ENCODE peak calls at places on chromosomes 1 and 21, in six cellular contexts. V, M, U, K, W and O are unnamed samples.

GRCh38 chr1:100581096-100581705 is 43.3 kb downstream of the GPR88 start:
- DNase-seq in V (no peak), M (no peak), U (no peak), K (no peak), W (no peak), O (no peak)

GRCh38 chr1:115088871-115089442 is 346 bp downstream of the TSPAN2 start:
- DNase-seq in V (no peak), M (no peak), U (no peak), K (no peak), W (no peak), O (no peak)

GRCh38 chr1:201461783-201462441 is 7.1 kb downstream of the PHLDA3 start:
- DNase-seq in V (peak), M (peak), U (peak), K (peak), W (peak), O (peak)

GRCh38 chr1:28926629-28927441 is 12.5 kb downstream of the EPB41 start:
- DNase-seq in V (no peak), M (no peak), U (peak), K (peak), W (no peak), O (no peak)

GRCh38 chr1:1799716-1800115 is 21.4 kb upstream of the NADK start:
- DNase-seq in V (no peak), M (no peak), U (no peak), K (no peak), W (no peak), O (no peak)

GRCh38 chr1:70071597-70071996 is 133.8 kb downstream of the LRRC40 start:
- DNase-seq in V (no peak), M (peak), U (peak), K (peak), W (no peak), O (no peak)

GRCh38 chr1:166730299-166730888 is 108.9 kb upstream of the POGK start:
- DNase-seq in V (no peak), M (no peak), U (no peak), K (no peak), W (peak), O (no peak)

GRCh38 chr1:211068976-211069375 is 65.0 kb downstream of the KCNH1 start:
- DNase-seq in V (no peak), M (no peak), U (no peak), K (no peak), W (no peak), O (no peak)

GRCh38 chr1:157021688-157022087 is 23.9 kb downstream of the ARHGEF11 start:
- DNase-seq in V (no peak), M (no peak), U (no peak), K (no peak), W (no peak), O (no peak)

GRCh38 chr1:3904006-3904842 is 4.2 kb upstream of the C1orf174 start:
- DNase-seq in V (no peak), M (no peak), U (no peak), K (no peak), W (no peak), O (no peak)

GRCh38 chr21:43864806-43865470 is at the start of gene AGPAT3:
- DNase-seq in V (no peak), M (no peak), U (no peak), K (no peak), W (no peak), O (no peak)

GRCh38 chr1:150141452-150141851 is 8.3 kb upstream of the PLEKHO1 start:
- DNase-seq in V (no peak), M (no peak), U (no peak), K (no peak), W (no peak), O (no peak)

GRCh38 chr1:151540982-151541377 is 871 bp downstream of the TUFT1 start:
- DNase-seq in V (no peak), M (no peak), U (no peak), K (no peak), W (no peak), O (no peak)

GRCh38 chr1:12276225-12276624 is 46.4 kb downstream of the VPS13D start:
- DNase-seq in V (no peak), M (peak), U (peak), K (peak), W (peak), O (no peak)

GRCh38 chr1:212121772-212122171 is 86.2 kb downstream of the DTL start:
- DNase-seq in V (no peak), M (no peak), U (no peak), K (no peak), W (no peak), O (no peak)

GRCh38 chr1:70685300-70686286 is 274.5 kb downstream of the CTH start:
- DNase-seq in V (peak), M (peak), U (peak), K (peak), W (peak), O (peak)

GRCh38 chr1:214423045-214423444 is 128.4 kb downstream of the PTPN14 start:
- DNase-seq in V (no peak), M (no peak), U (no peak), K (no peak), W (no peak), O (no peak)

GRCh38 chr1:225840223-225840610 is 30.3 kb downstream of the EPHX1 start:
- DNase-seq in V (no peak), M (no peak), U (no peak), K (no peak), W (no peak), O (no peak)

GRCh38 chr1:63350320-63350719 is 17.1 kb upstream of the ALG6 start:
- DNase-seq in V (no peak), M (no peak), U (no peak), K (no peak), W (no peak), O (no peak)

GRCh38 chr1:20211511-20211931 is 25.2 kb upstream of the PLA2G2C start:
- DNase-seq in V (no peak), M (peak), U (no peak), K (peak), W (peak), O (peak)

GRCh38 chr1:40625076-40625475 is 40.4 kb downstream of the RIMS3 start:
- DNase-seq in V (peak), M (no peak), U (peak), K (peak), W (peak), O (no peak)

GRCh38 chr1:55775007-55775406 is 559.8 kb upstream of the USP24 start:
- DNase-seq in V (no peak), M (no peak), U (no peak), K (no peak), W (no peak), O (no peak)

GRCh38 chr1:43143441-43143888 is 28.6 kb downstream of the EBNA1BP2 start:
- DNase-seq in V (no peak), M (no peak), U (peak), K (no peak), W (peak), O (no peak)

GRCh38 chr1:218304281-218305039 is 19.4 kb downstream of the RRP15 start:
- DNase-seq in V (peak), M (peak), U (peak), K (no peak), W (no peak), O (no peak)

GRCh38 chr1:3188150-3188971 is 119.4 kb downstream of the PRDM16 start:
- DNase-seq in V (no peak), M (no peak), U (no peak), K (peak), W (no peak), O (no peak)

GRCh38 chr1:150176593-150176992 is 26.9 kb downstream of the PLEKHO1 start:
- DNase-seq in V (no peak), M (peak), U (no peak), K (no peak), W (no peak), O (no peak)

GRCh38 chr1:2135425-2135824 is 59.1 kb downstream of the FAAP20 start:
- DNase-seq in V (peak), M (peak), U (peak), K (peak), W (peak), O (peak)

GRCh38 chr1:230091473-230092231 is 24.6 kb downstream of the GALNT2 start:
- DNase-seq in V (no peak), M (no peak), U (no peak), K (no peak), W (peak), O (no peak)

GRCh38 chr1:78718566-78718965 is 68.9 kb downstream of the IFI44 start:
- DNase-seq in V (no peak), M (no peak), U (no peak), K (no peak), W (no peak), O (no peak)

GRCh38 chr1:207803678-207804077 is 51.8 kb downstream of the CD46 start:
- DNase-seq in V (no peak), M (no peak), U (no peak), K (no peak), W (no peak), O (no peak)

GRCh38 chr1:101409102-101409501 is 172.3 kb downstream of the S1PR1 start:
- DNase-seq in V (no peak), M (no peak), U (no peak), K (no peak), W (no peak), O (no peak)

GRCh38 chr1:156839426-156840109 is 19.3 kb downstream of the INSRR start:
- DNase-seq in V (no peak), M (no peak), U (no peak), K (no peak), W (no peak), O (no peak)

GRCh38 chr1:111948209-111949131 is 41.0 kb downstream of the KCND3 start:
- DNase-seq in V (no peak), M (no peak), U (peak), K (peak), W (peak), O (no peak)

GRCh38 chr1:186858923-186859322 is 30.2 kb downstream of the PLA2G4A start:
- DNase-seq in V (no peak), M (no peak), U (no peak), K (no peak), W (peak), O (no peak)

GRCh38 chr21:38488640-38489282 is 9.5 kb downstream of the ERG start:
- DNase-seq in V (no peak), M (no peak), U (no peak), K (no peak), W (peak), O (no peak)

GRCh38 chr21:44833663-44834062 is 15.8 kb upstream of the SUMO3 start:
- DNase-seq in V (no peak), M (no peak), U (no peak), K (no peak), W (no peak), O (no peak)

GRCh38 chr21:29604096-29604495 is 305.4 kb downstream of the BACH1 start:
- DNase-seq in V (no peak), M (no peak), U (no peak), K (no peak), W (no peak), O (no peak)

GRCh38 chr1:201059871-201060555 is 36.5 kb upstream of the KIF21B start:
- DNase-seq in V (no peak), M (no peak), U (peak), K (no peak), W (no peak), O (no peak)

GRCh38 chr1:158961178-158961577 is 29.8 kb downstream of the PYHIN1 start:
- DNase-seq in V (no peak), M (no peak), U (no peak), K (no peak), W (peak), O (no peak)

GRCh38 chr1:33753087-33753856 is 110.6 kb upstream of the HMGB4 start:
- DNase-seq in V (no peak), M (no peak), U (no peak), K (no peak), W (no peak), O (no peak)